ENCODE peak calls at places on chromosomes 12 and 14, in six cellular contexts. V is GM23248, S is pancreas, T is fibroblast of lung, U is cardiac muscle cell, Z is mucosa of descending colon. J is an unnamed sample.

GRCh38 chr14:60648934-60649814 is at the start of gene SIX1:
- DNase-seq in V (peak; percentile 97), S (peak; percentile 83), T (peak; percentile 93), U (peak; percentile 90), Z (peak; percentile 55), J (no peak)

GRCh38 chr14:85319998-85320397 is 209.9 kb upstream of the FLRT2 start:
- DNase-seq in V (peak; percentile 83), S (no peak), T (peak; percentile 15), U (no peak), Z (no peak), J (no peak)

GRCh38 chr12:40907115-40907521 is 214.9 kb downstream of the CNTN1 start:
- DNase-seq in V (peak; percentile 8), S (no peak), T (peak; percentile 22), U (no peak), Z (no peak), J (no peak)

GRCh38 chr14:87142568-87143211 is 850.3 kb downstream of the GALC start:
- DNase-seq in V (no peak), S (no peak), T (no peak), U (no peak), Z (no peak), J (no peak)

GRCh38 chr12:29743801-29744200 is 39.9 kb downstream of the TMTC1 start:
- DNase-seq in V (peak; percentile 78), S (no peak), T (peak; percentile 96), U (peak; percentile 69), Z (no peak), J (no peak)

GRCh38 chr12:6336079-6336858 is 5.6 kb downstream of the TNFRSF1A start:
- DNase-seq in V (peak; percentile 100), S (peak; percentile 90), T (peak; percentile 100), U (peak; percentile 93), Z (peak; percentile 90), J (peak; percentile 59)

GRCh38 chr12:117072106-117072505 is 27.1 kb downstream of the TESC start:
- DNase-seq in V (no peak), S (no peak), T (no peak), U (no peak), Z (no peak), J (no peak)

GRCh38 chr14:24277606-24278321 is 6.4 kb upstream of the RABGGTA start:
- DNase-seq in V (no peak), S (peak; percentile 20), T (no peak), U (no peak), Z (peak; percentile 23), J (no peak)

GRCh38 chr12:49693931-49694439 is 13.2 kb downstream of the FMNL3 start:
- DNase-seq in V (peak; percentile 60), S (no peak), T (peak; percentile 33), U (no peak), Z (no peak), J (no peak)

GRCh38 chr12:112179936-112180335 is 54.6 kb downstream of the TRAFD1 start:
- DNase-seq in V (no peak), S (no peak), T (no peak), U (no peak), Z (no peak), J (peak; percentile 31)

GRCh38 chr12:24728366-24728765 is 220.5 kb downstream of the BCAT1 start:
- DNase-seq in V (peak; percentile 41), S (no peak), T (peak; percentile 72), U (peak; percentile 22), Z (no peak), J (no peak)

GRCh38 chr12:78062781-78063180 is 232.1 kb downstream of the NAV3 start:
- DNase-seq in V (peak; percentile 85), S (no peak), T (peak; percentile 75), U (no peak), Z (peak; percentile 26), J (no peak)

GRCh38 chr12:54265364-54265812 is 14.5 kb downstream of the CBX5 start:
- DNase-seq in V (no peak), S (no peak), T (no peak), U (no peak), Z (no peak), J (no peak)

GRCh38 chr12:65756956-65757511 is 67.2 kb upstream of the HMGA2 start:
- DNase-seq in V (peak; percentile 39), S (no peak), T (no peak), U (no peak), Z (no peak), J (no peak)

GRCh38 chr14:21825147-21825743 is 151.6 kb upstream of the OR4E1 start:
- DNase-seq in V (peak; percentile 8), S (no peak), T (no peak), U (peak; percentile 53), Z (peak; percentile 4), J (no peak)

GRCh38 chr14:77955816-77956796 is 156.2 kb downstream of the ADCK1 start:
- DNase-seq in V (no peak), S (no peak), T (no peak), U (no peak), Z (no peak), J (no peak)

GRCh38 chr12:101297661-101298060 is 17.8 kb downstream of the UTP20 start:
- DNase-seq in V (no peak), S (no peak), T (peak; percentile 4), U (no peak), Z (no peak), J (no peak)

GRCh38 chr12:131486831-131487230 is 224.1 kb upstream of the SFSWAP start:
- DNase-seq in V (no peak), S (no peak), T (no peak), U (no peak), Z (no peak), J (no peak)

GRCh38 chr12:132311201-132311915 is 18.0 kb downstream of the GALNT9 start:
- DNase-seq in V (no peak), S (peak; percentile 18), T (no peak), U (no peak), Z (no peak), J (no peak)

GRCh38 chr12:74538491-74539258 is 1.0 kb downstream of the ATXN7L3B start:
- DNase-seq in V (peak; percentile 40), S (no peak), T (peak; percentile 14), U (peak; percentile 5), Z (peak; percentile 14), J (no peak)

GRCh38 chr14:33408291-33408690 is 469.6 kb downstream of the NPAS3 start:
- DNase-seq in V (no peak), S (no peak), T (no peak), U (no peak), Z (no peak), J (no peak)

GRCh38 chr14:90805662-90806548 is 10.3 kb downstream of the TTC7B start:
- DNase-seq in V (peak; percentile 69), S (no peak), T (no peak), U (no peak), Z (no peak), J (no peak)

GRCh38 chr12:111482464-111482863 is 76.7 kb downstream of the SH2B3 start:
- DNase-seq in V (peak; percentile 16), S (no peak), T (no peak), U (no peak), Z (no peak), J (no peak)

GRCh38 chr12:69027411-69027811 is 94.4 kb upstream of the CPM start:
- DNase-seq in V (peak; percentile 27), S (no peak), T (peak; percentile 9), U (no peak), Z (no peak), J (no peak)

GRCh38 chr14:32368107-32368506 is 39.0 kb downstream of the AKAP6 start:
- DNase-seq in V (no peak), S (no peak), T (no peak), U (no peak), Z (no peak), J (no peak)
- H3K4me1 ChIP-seq in V (peaks cover 72% of the 10 kb centered on the region), S (no peaks in the 10 kb centered on the region), T (peaks cover 9% of the 10 kb centered on the region), U (peaks cover 5% of the 10 kb centered on the region), Z (no peaks in the 10 kb centered on the region), J (no peaks in the 10 kb centered on the region)

DNA sequence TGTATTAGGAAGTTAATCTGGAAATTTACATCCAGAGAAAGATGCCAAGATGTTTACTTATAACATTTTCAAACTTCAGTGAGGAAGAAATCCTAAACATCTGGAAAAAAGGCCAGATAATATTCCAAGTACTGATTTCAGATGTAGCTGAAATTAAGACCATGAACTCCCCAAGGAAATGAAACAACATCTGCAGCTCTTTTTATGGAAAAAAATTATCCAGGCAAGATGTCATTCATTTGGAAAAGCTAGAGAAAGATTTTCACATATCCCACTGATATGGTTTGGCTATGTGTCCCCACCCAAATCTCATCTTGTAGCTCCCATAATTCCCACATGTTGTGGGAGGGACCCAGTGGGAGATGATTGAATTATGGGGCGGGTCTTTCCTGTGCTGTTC is 35.0 kb downstream of the GNG2 start:
- DNase-seq in V (no peak), S (no peak), T (no peak), U (no peak), Z (no peak), J (no peak)
- H3K4me1 ChIP-seq in V (no peaks in the 10 kb centered on the region), S (no peaks in the 10 kb centered on the region), T (no peaks in the 10 kb centered on the region), U (no peaks in the 10 kb centered on the region), Z (no peaks in the 10 kb centered on the region), J (no peaks in the 10 kb centered on the region)

GRCh38 chr14:68634346-68634745 is 158.5 kb downstream of the ZFP36L1 start:
- DNase-seq in V (no peak), S (no peak), T (peak; percentile 77), U (peak; percentile 36), Z (no peak), J (peak; percentile 6)
- H3K4me1 ChIP-seq in V (peaks cover 19% of the 10 kb centered on the region), S (peaks cover under 1% of the 10 kb centered on the region), T (peaks cover 25% of the 10 kb centered on the region), U (peaks cover 68% of the 10 kb centered on the region), Z (peaks cover 4% of the 10 kb centered on the region), J (no peaks in the 10 kb centered on the region)

DNA sequence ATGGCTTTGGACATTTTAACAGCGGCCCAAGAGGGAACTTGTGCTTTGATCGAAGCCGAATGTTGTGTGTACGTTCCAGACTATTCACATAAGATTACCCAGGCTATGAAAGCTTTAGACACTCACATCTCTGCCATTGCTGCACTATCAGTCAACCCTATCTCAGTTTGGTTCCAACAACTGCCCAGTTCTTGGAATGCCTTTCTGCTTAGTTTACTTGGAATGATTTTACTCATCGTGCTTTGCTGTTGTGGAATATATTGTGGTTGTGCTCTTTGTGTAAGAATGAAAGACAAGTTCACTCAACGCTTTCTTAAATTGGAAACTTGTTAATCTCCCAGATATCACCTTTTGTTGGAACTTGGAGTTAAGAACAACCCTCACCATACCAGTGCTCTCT is 498.2 kb downstream of the GLT1D1 start:
- DNase-seq in V (no peak), S (no peak), T (no peak), U (no peak), Z (no peak), J (no peak)
- H3K4me1 ChIP-seq in V (no peaks in the 10 kb centered on the region), S (no peaks in the 10 kb centered on the region), T (no peaks in the 10 kb centered on the region), U (no peaks in the 10 kb centered on the region), Z (no peaks in the 10 kb centered on the region), J (no peaks in the 10 kb centered on the region)

DNA sequence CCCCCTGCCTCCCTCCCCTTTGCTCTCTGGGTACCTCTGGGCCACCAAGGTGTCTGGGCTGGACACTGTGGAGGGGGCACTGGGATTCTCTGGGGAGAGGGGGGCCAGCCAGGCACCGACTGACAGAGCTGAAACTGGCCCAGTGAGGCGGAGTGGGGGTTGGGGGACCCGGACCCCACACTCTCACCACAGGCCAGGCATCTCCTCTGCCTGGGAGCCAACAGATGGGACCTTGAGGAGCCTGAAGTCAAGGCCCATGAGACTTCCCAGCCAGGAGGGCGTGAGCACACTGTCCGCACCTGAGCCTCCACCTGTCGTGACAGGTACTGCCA is 39.8 kb upstream of the PPP1R13B start:
- DNase-seq in V (no peak), S (no peak), T (no peak), U (no peak), Z (no peak), J (no peak)
- H3K4me1 ChIP-seq in V (no peaks in the 10 kb centered on the region), S (peaks cover 32% of the 10 kb centered on the region), T (no peaks in the 10 kb centered on the region), U (peaks cover 15% of the 10 kb centered on the region), Z (peaks cover 40% of the 10 kb centered on the region), J (peaks cover 41% of the 10 kb centered on the region)

J was measured in Peyer's patch.